ENCODE peak calls at places on chromosomes 7 and 10, in eight cellular contexts. V, U, X, W, D, G, R and O are unnamed samples.

GRCh38 chr10:60901561-60902235 is 42.3 kb downstream of the RHOBTB1 start:
- DNase-seq in X (no peak), W (no peak), U (no peak), V (peak; percentile 90), D (no peak), R (no peak), G (peak; percentile 58), O (no peak)

GRCh38 chr7:102080003-102080361 is 206.7 kb upstream of the SH2B2 start:
- DNase-seq in U (no peak), D (no peak), V (no peak), R (no peak), X (no peak), G (no peak), W (no peak), O (no peak)

GRCh38 chr7:70477051-70478010 is 654.6 kb upstream of the GALNT17 start:
- DNase-seq in X (no peak), U (no peak), R (no peak), V (no peak), D (no peak), W (no peak), G (no peak), O (no peak)

GRCh38 chr7:82530361-82530760 is 86.8 kb upstream of the CACNA2D1 start:
- DNase-seq in W (no peak), U (no peak), X (no peak), D (no peak), V (no peak), G (no peak), R (no peak), O (no peak)

GRCh38 chr10:15738237-15738928 is 18.7 kb upstream of the ITGA8 start:
- DNase-seq in W (no peak), V (no peak), D (peak; percentile 21), G (no peak), U (no peak), X (no peak), R (no peak), O (no peak)

GRCh38 chr10:125057158-125058001 is 103.0 kb downstream of the CTBP2 start:
- DNase-seq in D (peak; percentile 93), W (no peak), U (no peak), V (peak; percentile 58), X (peak; percentile 14), R (peak; percentile 60), G (no peak), O (peak; percentile 20)

GRCh38 chr7:42545049-42545724 is 308.2 kb upstream of the GLI3 start:
- DNase-seq in X (no peak), G (no peak), D (no peak), V (no peak), W (no peak), U (no peak), R (no peak), O (no peak)

GRCh38 chr10:113187066-113187777 is 237.2 kb downstream of the TCF7L2 start:
- DNase-seq in R (no peak), D (no peak), U (no peak), G (no peak), W (no peak), X (no peak), V (no peak), O (no peak)

GRCh38 chr7:130384841-130385599 is 4.7 kb downstream of the CPA1 start:
- DNase-seq in G (no peak), V (no peak), X (no peak), W (no peak), D (no peak), R (no peak), U (no peak), O (no peak)

GRCh38 chr7:270351-270983 is 19.5 kb upstream of the FOXL3 start:
- DNase-seq in V (no peak), X (no peak), R (no peak), W (no peak), D (no peak), G (no peak), U (no peak), O (no peak)

GRCh38 chr7:78386520-78386919 is 587.9 kb downstream of the PHTF2 start:
- DNase-seq in V (no peak), G (no peak), W (no peak), R (no peak), X (no peak), D (no peak), U (no peak), O (no peak)

GRCh38 chr10:132787253-132788179 is 1.6 kb upstream of the NKX6-2 start:
- DNase-seq in R (peak; percentile 42), W (no peak), G (no peak), U (peak; percentile 43), V (no peak), D (no peak), X (no peak), O (no peak)

GRCh38 chr7:130286881-130287280 is 6.1 kb upstream of the CPA4 start:
- DNase-seq in X (no peak), R (no peak), W (no peak), G (no peak), D (no peak), U (no peak), V (no peak), O (no peak)

GRCh38 chr7:22653981-22654380 is 73.0 kb upstream of the IL6 start:
- DNase-seq in U (no peak), X (no peak), G (no peak), R (no peak), V (no peak), W (no peak), D (no peak), O (no peak)

GRCh38 chr7:22654836-22655235 is 72.2 kb upstream of the IL6 start:
- DNase-seq in U (no peak), X (no peak), W (no peak), R (no peak), V (no peak), G (no peak), D (no peak), O (no peak)

GRCh38 chr7:22657479-22657878 is 69.5 kb upstream of the IL6 start:
- DNase-seq in W (no peak), V (no peak), G (no peak), U (no peak), D (no peak), X (no peak), R (no peak), O (no peak)

GRCh38 chr7:22658031-22658430 is 69.0 kb upstream of the IL6 start:
- DNase-seq in U (no peak), G (no peak), R (no peak), D (no peak), W (no peak), X (no peak), V (no peak), O (no peak)

GRCh38 chr7:22655781-22656180 is 71.2 kb upstream of the IL6 start:
- DNase-seq in V (no peak), R (no peak), U (no peak), D (no peak), W (no peak), X (no peak), G (no peak), O (no peak)
- TF ChIP-seq POLR2A in V (no peak), R (no peak), U (no peak), D (no peak), W (no peak), X (no peak), G (no peak), O (no peak)

GRCh38 chr10:116596062-116596461 is 5.3 kb downstream of the PNLIPRP1 start:
- DNase-seq in R (no peak), X (no peak), W (no peak), U (no peak), V (no peak), G (no peak), D (no peak), O (no peak)

GRCh38 chr10:116598326-116598725 is 7.6 kb downstream of the PNLIPRP1 start:
- DNase-seq in G (no peak), R (no peak), V (no peak), W (no peak), D (no peak), X (no peak), U (no peak), O (no peak)

GRCh38 chr10:116597543-116597942 is 6.8 kb downstream of the PNLIPRP1 start:
- DNase-seq in V (no peak), R (no peak), W (no peak), G (no peak), X (no peak), U (no peak), D (no peak), O (no peak)

GRCh38 chr10:116593139-116593740 is 2.5 kb downstream of the PNLIPRP1 start:
- DNase-seq in D (no peak), R (no peak), G (no peak), W (no peak), V (no peak), U (no peak), X (no peak), O (no peak)

GRCh38 chr10:116594525-116595035 is 3.8 kb downstream of the PNLIPRP1 start:
- DNase-seq in G (no peak), V (no peak), U (no peak), W (no peak), R (no peak), X (no peak), D (no peak), O (no peak)
- TF ChIP-seq POLR2A in G (no peak), V (no peak), U (no peak), W (no peak), R (no peak), X (no peak), D (no peak), O (no peak)

GRCh38 chr10:6786579-6787031 is 206.5 kb upstream of the PRKCQ start:
- DNase-seq in U (peak; percentile 46), X (peak; percentile 11), W (no peak), R (no peak), G (no peak), V (no peak), D (no peak), O (no peak)
- TF ChIP-seq POLR2A in U (no peak), X (no peak), W (no peak), R (no peak), G (no peak), V (no peak), D (no peak), O (no peak)

GRCh38 chr7:7151285-7151684 is 31.1 kb upstream of the C1GALT1 start:
- DNase-seq in U (no peak), V (no peak), D (no peak), X (no peak), W (no peak), R (no peak), G (no peak), O (no peak)

GRCh38 chr7:7152315-7152714 is 30.0 kb upstream of the C1GALT1 start:
- DNase-seq in G (no peak), D (no peak), X (no peak), V (no peak), U (no peak), R (no peak), W (no peak), O (no peak)

GRCh38 chr7:7151865-7152264 is 30.5 kb upstream of the C1GALT1 start:
- DNase-seq in R (no peak), D (no peak), X (no peak), G (no peak), U (no peak), W (no peak), V (no peak), O (no peak)

GRCh38 chr7:7148799-7149481 is 33.4 kb upstream of the C1GALT1 start:
- DNase-seq in W (no peak), V (no peak), D (no peak), G (no peak), U (no peak), R (no peak), X (peak; percentile 70), O (peak; percentile 86)

DNA sequence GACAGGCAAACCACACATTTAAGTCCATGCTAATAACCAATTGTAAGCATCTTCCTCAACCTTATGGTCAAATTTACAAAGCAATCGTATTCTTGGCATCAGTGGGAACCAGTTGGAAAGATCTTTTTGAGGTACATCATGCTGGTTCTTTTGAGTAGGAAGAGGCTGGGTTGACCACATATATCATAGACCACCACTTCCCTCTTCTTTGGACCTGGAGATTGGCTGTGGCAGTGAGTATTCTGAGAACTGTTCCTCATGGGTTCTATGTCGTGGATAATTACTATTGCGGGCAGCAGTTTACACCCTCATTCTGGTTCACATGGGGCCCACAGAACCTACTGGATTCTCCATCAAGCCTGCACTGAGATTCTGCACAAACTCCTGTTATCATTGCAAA is 35.5 kb upstream of the C1GALT1 start:
- DNase-seq in V (no peak), G (no peak), R (no peak), D (no peak), U (no peak), X (no peak), W (no peak), O (no peak)
- TF ChIP-seq POLR2A in V (no peak), G (no peak), R (no peak), D (no peak), U (no peak), X (no peak), W (no peak), O (no peak)